ENCODE peak calls at places on chromosomes 1 and 21, in six cellular contexts. O, X, N, M, Y and I are unnamed samples.

GRCh38 chr1:30976143-30976542 is 67.6 kb upstream of the SDC3 start:
- DNase-seq in M (no peak), X (no peak), Y (no peak), O (no peak), N (peak), I (no peak)

GRCh38 chr1:29372108-29372507 is 135.8 kb downstream of the PTPRU start:
- DNase-seq in X (no peak), Y (peak), N (no peak), M (no peak), O (no peak), I (no peak)

GRCh38 chr1:54227091-54227602 is 27.2 kb downstream of the MRPL37 start:
- DNase-seq in O (no peak), Y (peak), M (no peak), X (peak), N (peak), I (peak)

GRCh38 chr1:42940851-42941639 is 17.6 kb downstream of the SLC2A1 start:
- DNase-seq in M (no peak), O (no peak), X (peak), N (peak), Y (no peak), I (peak)

GRCh38 chr1:222283147-222283768 is 264.6 kb downstream of the HHIPL2 start:
- DNase-seq in O (no peak), M (no peak), Y (no peak), N (peak), X (no peak), I (peak)

GRCh38 chr1:173201968-173202367 is 5.2 kb downstream of the TNFSF4 start:
- DNase-seq in N (no peak), X (no peak), O (no peak), Y (no peak), M (no peak), I (no peak)

GRCh38 chr1:168341576-168341975 is 60.9 kb downstream of the TBX19 start:
- DNase-seq in X (no peak), N (peak), O (peak), Y (no peak), M (no peak), I (peak)

GRCh38 chr1:175889848-175890247 is 146.5 kb upstream of the TNR start:
- DNase-seq in X (no peak), Y (no peak), M (no peak), O (no peak), N (no peak), I (no peak)

GRCh38 chr1:152697701-152698600 is at the start of gene LCE2A:
- DNase-seq in Y (no peak), M (no peak), O (no peak), N (peak), X (no peak), I (no peak)

GRCh38 chr1:31726715-31727114 is 22.9 kb upstream of the COL16A1 start:
- DNase-seq in M (no peak), X (no peak), N (peak), Y (no peak), O (no peak), I (no peak)

GRCh38 chr1:162108426-162108825 is 38.9 kb downstream of the NOS1AP start:
- DNase-seq in X (no peak), Y (no peak), O (no peak), M (no peak), N (no peak), I (no peak)

GRCh38 chr1:246591504-246591903 is 25.2 kb downstream of the CNST start:
- DNase-seq in N (no peak), O (peak), Y (no peak), M (no peak), X (no peak), I (no peak)

GRCh38 chr1:163844393-163844948 is 522.7 kb downstream of the NUF2 start:
- DNase-seq in X (no peak), O (no peak), N (peak), Y (no peak), M (no peak), I (peak)

GRCh38 chr1:56547977-56548376 is 31.4 kb downstream of the PLPP3 start:
- DNase-seq in Y (no peak), O (no peak), N (no peak), X (no peak), M (no peak), I (peak)

GRCh38 chr1:218674280-218674773 is 329.2 kb downstream of the TGFB2 start:
- DNase-seq in O (peak), Y (no peak), M (peak), N (peak), X (peak), I (peak)

GRCh38 chr21:36504067-36505058 is 24.4 kb upstream of the CLDN14 start:
- DNase-seq in N (peak), M (peak), O (peak), X (peak), Y (peak), I (peak)

GRCh38 chr1:3663999-3664699 is 11.8 kb downstream of the TP73 start:
- DNase-seq in O (no peak), M (no peak), Y (no peak), X (no peak), N (no peak), I (no peak)

GRCh38 chr1:92739669-92740524 is 45.0 kb downstream of the EVI5 start:
- DNase-seq in O (no peak), N (no peak), X (no peak), Y (no peak), M (no peak), I (no peak)

GRCh38 chr1:161420763-161421455 is 53.2 kb upstream of the CFAP126 start:
- DNase-seq in O (no peak), X (peak), Y (no peak), N (no peak), M (peak), I (no peak)

GRCh38 chr1:35883681-35884155 is 709 bp downstream of the AGO1 start:
- DNase-seq in X (no peak), O (no peak), N (peak), M (peak), Y (peak), I (peak)

GRCh38 chr21:14602418-14602987 is 56.4 kb upstream of the SAMSN1 start:
- DNase-seq in N (no peak), M (no peak), X (no peak), O (peak), Y (no peak), I (no peak)

GRCh38 chr1:225999227-225999911 is at the start of gene SDE2:
- DNase-seq in O (peak), Y (peak), N (peak), M (peak), X (peak), I (peak)

GRCh38 chr1:225995919-225996864 is 3.0 kb downstream of the SDE2 start:
- DNase-seq in O (no peak), Y (no peak), X (no peak), N (no peak), M (no peak), I (no peak)

GRCh38 chr1:225998560-225999226 is 450 bp downstream of the SDE2 start:
- DNase-seq in N (peak), O (no peak), M (no peak), Y (no peak), X (no peak), I (peak)

GRCh38 chr1:225999912-226000337 is 782 bp upstream of the SDE2 start:
- DNase-seq in O (peak), M (no peak), Y (no peak), X (no peak), N (peak), I (no peak)

GRCh38 chr1:225996946-225997545 is 2.1 kb downstream of the SDE2 start:
- DNase-seq in Y (no peak), N (peak), O (peak), M (no peak), X (no peak), I (no peak)
- H3K9ac ChIP-seq in Y (no peak), N (peak), O (peak), M (no peak), X (no peak), I (peak)

GRCh38 chr1:234683856-234684632 is 74.1 kb upstream of the IRF2BP2 start:
- DNase-seq in O (no peak), X (peak), M (no peak), N (peak), Y (no peak), I (peak)
- H3K27ac ChIP-seq in O (no peak), X (no peak), M (no peak), N (no peak), Y (no peak), I (no peak)

GRCh38 chr1:235206533-235207201 is 45.6 kb upstream of the RBM34 start:
- DNase-seq in M (no peak), N (peak), Y (no peak), X (no peak), O (no peak), I (peak)
- TF ChIP-seq EZH2phosphoT487 in M (no peak), N (no peak), Y (no peak), X (no peak), O (no peak), I (no peak)

DNA sequence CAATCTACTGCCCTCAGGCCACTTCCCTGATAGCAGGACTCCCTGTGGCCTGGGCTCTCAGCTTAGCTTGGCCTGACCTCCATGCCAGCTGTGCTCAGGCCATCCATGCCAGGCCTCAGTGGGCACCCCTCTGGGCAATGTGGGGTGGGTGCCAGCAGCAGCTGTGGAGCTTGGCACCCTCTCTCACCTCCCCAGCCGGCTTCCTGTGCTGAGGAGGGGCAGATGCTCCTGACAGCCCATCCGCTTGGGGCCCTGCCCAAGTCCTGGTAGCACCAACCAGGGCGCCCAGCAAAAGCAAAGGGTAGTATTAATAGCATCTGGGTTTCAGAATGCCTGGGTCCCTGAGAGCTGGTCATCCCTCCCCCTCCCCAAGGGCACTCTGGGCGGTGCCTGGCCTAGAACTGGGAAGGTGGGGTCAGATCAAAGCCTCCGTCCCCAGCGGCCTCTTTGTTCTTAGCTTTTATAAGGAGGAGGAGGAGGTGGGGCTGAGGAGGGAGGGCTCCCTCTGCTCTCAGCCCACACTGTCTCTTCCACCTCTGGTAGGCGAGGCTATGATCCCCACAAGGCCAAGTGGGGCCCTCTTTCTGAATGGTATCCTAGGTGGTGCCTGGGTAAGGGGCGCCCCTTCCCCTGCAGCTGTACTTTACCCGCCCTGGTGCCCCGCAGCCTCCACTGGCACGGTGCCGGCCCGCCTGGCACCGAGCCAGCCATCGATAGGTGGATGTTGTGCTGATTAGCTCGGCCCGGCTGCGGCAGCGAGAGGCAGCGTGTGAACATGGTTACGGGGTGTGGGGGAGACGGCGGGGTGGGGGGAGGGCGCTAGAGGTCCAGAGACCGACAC is 6.2 kb downstream of the EFNA4 start:
- DNase-seq in O (no peak), N (no peak), X (no peak), Y (peak), M (peak), I (no peak)
- H3K9ac ChIP-seq in O (no peak), N (no peak), X (no peak), Y (no peak), M (no peak), I (no peak)

DNA sequence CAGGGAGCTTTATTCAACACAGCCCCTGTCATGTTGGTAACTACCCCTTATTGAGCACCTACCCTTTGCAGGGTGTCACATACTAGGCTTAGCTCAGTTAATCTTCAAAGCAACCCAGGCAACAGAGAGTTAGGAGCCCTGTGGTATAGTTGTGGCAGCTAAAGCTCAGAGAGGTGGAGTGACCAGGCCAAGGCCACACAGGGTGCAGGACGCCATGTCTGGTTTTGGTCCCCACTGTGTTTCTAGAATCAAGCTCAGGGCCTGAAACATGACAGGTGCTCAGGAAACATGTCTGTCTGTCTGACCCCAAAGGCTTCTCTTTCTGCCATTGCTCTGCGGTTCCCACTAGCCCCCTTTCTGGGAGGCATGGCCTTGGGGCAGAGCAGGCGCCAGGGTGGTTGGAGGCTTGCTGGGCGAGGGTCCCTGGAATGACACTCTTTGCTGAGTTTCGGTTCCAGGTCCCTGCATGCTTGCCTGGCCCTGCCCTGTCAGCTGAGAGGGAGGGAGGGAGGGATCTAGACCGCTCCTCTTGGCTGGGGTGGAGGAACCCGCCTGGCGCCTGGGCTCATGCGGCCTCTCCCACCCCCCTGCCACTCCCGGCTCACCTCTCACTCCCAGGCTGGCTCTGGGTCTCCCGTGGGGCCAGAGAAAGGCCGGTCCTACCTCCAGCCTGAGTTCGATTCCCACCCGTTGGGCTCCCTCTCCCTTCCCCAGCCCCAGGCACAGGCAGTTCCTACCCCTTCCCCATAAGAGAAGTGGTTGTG is 18.8 kb upstream of the IFNLR1 start:
- DNase-seq in X (no peak), Y (no peak), O (peak), N (no peak), M (no peak), I (no peak)
- H3K27ac ChIP-seq in X (no peak), Y (no peak), O (peak), N (no peak), M (no peak), I (no peak)

GRCh38 chr1:166721145-166721544 is 118.1 kb upstream of the POGK start:
- DNase-seq in N (no peak), X (peak), O (no peak), Y (no peak), M (peak), I (peak)
- TF ChIP-seq EZH2phosphoT487 in N (no peak), X (no peak), O (no peak), Y (no peak), M (no peak), I (no peak)

GRCh38 chr1:202031796-202032195 is 21.4 kb downstream of the ELF3 start:
- DNase-seq in N (no peak), Y (no peak), M (no peak), X (no peak), O (no peak), I (no peak)
- H3K9ac ChIP-seq in N (no peak), Y (no peak), M (no peak), X (no peak), O (no peak), I (no peak)

DNA sequence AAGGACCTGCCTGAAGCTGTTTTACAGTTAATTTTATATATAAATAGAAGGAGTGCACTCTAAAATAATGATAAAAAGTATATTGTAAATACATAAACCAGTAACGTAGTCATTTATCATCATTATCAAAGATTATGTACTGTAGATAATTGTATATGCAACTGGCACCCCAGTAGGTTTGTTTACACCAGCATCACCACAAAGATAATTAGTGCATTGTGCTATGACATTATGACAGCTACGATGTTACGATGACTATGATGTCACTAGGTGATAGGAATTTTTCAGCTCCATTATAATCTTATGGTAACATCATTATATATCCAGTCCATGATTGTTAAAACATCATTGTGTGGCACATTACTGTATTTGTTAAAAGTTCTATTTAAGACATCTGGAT is 185.2 kb downstream of the LBR start:
- DNase-seq in N (no peak), X (no peak), M (no peak), O (no peak), Y (no peak), I (no peak)
- H3K27ac ChIP-seq in N (no peak), X (no peak), M (no peak), O (no peak), Y (no peak), I (no peak)

DNA sequence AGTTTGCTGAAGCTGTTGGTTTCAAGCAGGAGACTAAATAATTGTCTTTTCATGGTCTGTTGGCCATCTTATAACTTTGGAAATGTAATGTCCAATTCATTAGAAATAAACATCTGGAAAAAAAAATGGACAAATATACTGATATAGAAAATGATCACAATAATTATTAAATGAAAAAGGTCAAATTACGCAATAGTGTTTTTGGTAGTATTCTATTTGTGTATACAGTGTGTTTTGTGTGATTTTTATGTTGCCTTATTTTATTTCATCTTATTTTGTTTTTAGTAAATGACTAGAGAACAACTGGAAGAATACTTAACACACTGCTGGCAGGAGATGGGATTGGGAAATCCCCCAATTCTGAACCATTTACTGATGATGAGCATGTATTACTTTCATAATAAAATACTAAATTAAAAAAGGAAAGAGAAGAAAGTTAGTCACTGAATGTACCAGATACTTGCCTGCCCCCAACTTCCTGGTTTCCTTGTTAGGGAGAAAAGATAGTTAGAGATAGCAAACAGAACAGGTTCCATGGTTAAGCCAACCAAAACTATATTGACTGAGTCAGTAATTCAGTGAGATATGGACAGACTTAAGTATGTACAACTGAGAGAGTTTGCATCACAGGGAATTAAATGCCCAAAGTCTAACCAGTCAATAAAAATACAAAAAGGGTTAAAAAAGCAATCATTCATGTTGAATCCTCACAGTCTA is 24.0 kb upstream of the SAMD13 start:
- DNase-seq in M (no peak), O (no peak), X (no peak), N (no peak), Y (no peak), I (no peak)
- TF ChIP-seq EZH2phosphoT487 in M (no peak), O (no peak), X (no peak), N (no peak), Y (no peak), I (no peak)